ENCODE peak calls at places on chromosomes 11 and 22, in eight cellular contexts. U, M, W, K, B, S, J and A are unnamed samples.

GRCh38 chr11:111720801-111721494 is 45.2 kb downstream of the PPP2R1B start:
- DNase-seq in U (no peak), M (no peak), W (no peak), K (no peak), B (no peak), S (no peak), J (no peak), A (no peak)

GRCh38 chr11:36296925-36297604 is 977 bp downstream of the PRR5L start:
- DNase-seq in U (no peak), M (no peak), W (peak; percentile 88), K (no peak), B (no peak), S (no peak), J (no peak), A (no peak)

GRCh38 chr11:18393581-18394299 is 623 bp upstream of the LDHA start:
- DNase-seq in U (peak; percentile 24), M (no peak), W (no peak), K (peak; percentile 31), B (peak; percentile 23), S (no peak), J (no peak), A (no peak)

GRCh38 chr11:134026655-134027343 is 42.1 kb upstream of the JAM3 start:
- DNase-seq in U (no peak), M (peak; percentile 56), W (no peak), K (no peak), B (no peak), S (no peak), J (no peak), A (no peak)

GRCh38 chr11:128471138-128471661 is 116.2 kb downstream of the ETS1 start:
- DNase-seq in U (no peak), M (no peak), W (no peak), K (no peak), B (no peak), S (peak; percentile 82), J (no peak), A (no peak)

GRCh38 chr11:123429336-123429735 is 733 bp upstream of the GRAMD1B start:
- DNase-seq in U (no peak), M (no peak), W (peak; percentile 93), K (no peak), B (no peak), S (no peak), J (no peak), A (no peak)

GRCh38 chr11:128737704-128738103 is 43.8 kb downstream of the FLI1 start:
- DNase-seq in U (no peak), M (no peak), W (no peak), K (no peak), B (no peak), S (no peak), J (no peak), A (no peak)

GRCh38 chr22:30875481-30876215 is 92.9 kb downstream of the MORC2 start:
- DNase-seq in U (no peak), M (no peak), W (no peak), K (peak; percentile 10), B (no peak), S (no peak), J (no peak), A (no peak)

GRCh38 chr11:111942826-111943225 is 5.7 kb downstream of the DIXDC1 start:
- DNase-seq in U (no peak), M (no peak), W (peak; percentile 43), K (no peak), B (no peak), S (no peak), J (no peak), A (no peak)

GRCh38 chr11:2132874-2133480 is 6.2 kb downstream of the IGF2 start:
- DNase-seq in U (no peak), M (no peak), W (no peak), K (no peak), B (no peak), S (no peak), J (no peak), A (no peak)

GRCh38 chr22:35313311-35314121 is 13.8 kb downstream of the TOM1 start:
- DNase-seq in U (no peak), M (no peak), W (peak; percentile 96), K (no peak), B (peak; percentile 23), S (no peak), J (no peak), A (no peak)

GRCh38 chr11:112830255-112830654 is 131.0 kb upstream of the NCAM1 start:
- DNase-seq in U (no peak), M (no peak), W (no peak), K (no peak), B (no peak), S (no peak), J (no peak), A (no peak)

GRCh38 chr11:102653744-102654291 is 28.7 kb upstream of the MMP20 start:
- DNase-seq in U (no peak), M (no peak), W (peak; percentile 23), K (no peak), B (no peak), S (no peak), J (no peak), A (no peak)

GRCh38 chr11:82855616-82856015 is 44.6 kb downstream of the PRCP start:
- DNase-seq in U (no peak), M (no peak), W (peak; percentile 44), K (no peak), B (no peak), S (no peak), J (no peak), A (no peak)

GRCh38 chr11:8709002-8709672 is 26.5 kb downstream of the RPL27A start:
- DNase-seq in U (peak; percentile 89), M (no peak), W (peak; percentile 50), K (no peak), B (no peak), S (no peak), J (no peak), A (peak; percentile 93)

GRCh38 chr11:68002943-68003845 is 703 bp downstream of the UNC93B1 start:
- DNase-seq in U (no peak), M (peak; percentile 29), W (no peak), K (peak; percentile 63), B (peak; percentile 36), S (peak; percentile 72), J (peak; percentile 55), A (peak; percentile 71)

GRCh38 chr11:17479284-17480214 is 2.9 kb upstream of the ABCC8 start:
- DNase-seq in U (no peak), M (peak; percentile 65), W (peak; percentile 31), K (peak; percentile 31), B (no peak), S (no peak), J (peak; percentile 63), A (no peak)

GRCh38 chr22:43066844-43067385 is 22.3 kb downstream of the TTLL1 start:
- DNase-seq in U (no peak), M (no peak), W (peak; percentile 79), K (no peak), B (no peak), S (no peak), J (peak; percentile 19), A (no peak)

GRCh38 chr11:79437274-79437980 is 3.4 kb downstream of the TENM4 start:
- DNase-seq in U (peak; percentile 84), M (peak; percentile 70), W (peak; percentile 53), K (peak; percentile 54), B (no peak), S (no peak), J (no peak), A (no peak)

GRCh38 chr11:57203359-57203758 is 21.6 kb downstream of the LRRC55 start:
- DNase-seq in U (no peak), M (no peak), W (no peak), K (peak; percentile 35), B (no peak), S (no peak), J (no peak), A (no peak)

GRCh38 chr11:112113539-112114457 is 27.1 kb downstream of the SDHD start:
- DNase-seq in U (no peak), M (no peak), W (peak; percentile 66), K (no peak), B (no peak), S (no peak), J (peak; percentile 58), A (no peak)

GRCh38 chr11:76803811-76804600 is 20.9 kb downstream of the TSKU start:
- DNase-seq in U (no peak), M (no peak), W (no peak), K (peak; percentile 12), B (peak; percentile 62), S (no peak), J (no peak), A (no peak)

GRCh38 chr11:16987205-16987568 is 27.0 kb downstream of the PLEKHA7 start:
- DNase-seq in U (peak; percentile 83), M (no peak), W (no peak), K (peak; percentile 79), B (no peak), S (no peak), J (peak; percentile 90), A (peak; percentile 71)

GRCh38 chr11:73374130-73374529 is 2.1 kb upstream of the RELT start:
- DNase-seq in U (no peak), M (no peak), W (no peak), K (no peak), B (no peak), S (no peak), J (no peak), A (no peak)

GRCh38 chr22:22616636-22617035 is 27.8 kb upstream of the GGTLC2 start:
- DNase-seq in U (no peak), M (no peak), W (no peak), K (no peak), B (no peak), S (no peak), J (no peak), A (no peak)

GRCh38 chr22:43257549-43257948 is 70.6 kb upstream of the TTLL12 start:
- DNase-seq in U (no peak), M (no peak), W (no peak), K (no peak), B (no peak), S (no peak), J (no peak), A (no peak)

GRCh38 chr11:102458531-102458930 is 6.0 kb upstream of the TMEM123 start:
- DNase-seq in U (no peak), M (no peak), W (no peak), K (no peak), B (no peak), S (no peak), J (no peak), A (no peak)

GRCh38 chr11:61841636-61842332 is 13.7 kb downstream of the FADS2 start:
- DNase-seq in U (no peak), M (no peak), W (no peak), K (no peak), B (no peak), S (no peak), J (no peak), A (no peak)

GRCh38 chr11:132718711-132719641 is 813.3 kb downstream of the OPCML start:
- DNase-seq in U (no peak), M (no peak), W (no peak), K (no peak), B (peak; percentile 11), S (peak; percentile 18), J (no peak), A (no peak)

GRCh38 chr11:74490945-74491344 is 2.6 kb downstream of the LIPT2 start:
- DNase-seq in U (no peak), M (no peak), W (no peak), K (no peak), B (no peak), S (no peak), J (no peak), A (no peak)

GRCh38 chr22:46934746-46935491 is 172.5 kb downstream of the TBC1D22A start:
- DNase-seq in U (no peak), M (no peak), W (peak; percentile 94), K (no peak), B (peak; percentile 7), S (no peak), J (peak; percentile 50), A (no peak)

GRCh38 chr11:129312741-129313587 is 62.7 kb upstream of the BARX2 start:
- DNase-seq in U (no peak), M (no peak), W (no peak), K (no peak), B (no peak), S (no peak), J (no peak), A (no peak)

GRCh38 chr11:73415854-73416615 is 39.8 kb downstream of the RELT start:
- DNase-seq in U (no peak), M (no peak), W (peak; percentile 62), K (no peak), B (no peak), S (no peak), J (no peak), A (no peak)

GRCh38 chr11:1907955-1908354 is 11.5 kb upstream of the TNNT3 start:
- DNase-seq in U (no peak), M (no peak), W (no peak), K (no peak), B (no peak), S (no peak), J (no peak), A (no peak)